ENCODE peak calls at places on chromosomes 6 and 20, in four cellular contexts. One of them, this sample, is unnamed.

GRCh38 chr6:148340586-148341297 is 1.9 kb upstream of the SASH1 start:
- DNase-seq in H1: no peak
- DNase-seq in K562: no peak
- DNase-seq in GM12878: no peak
- DNase-seq in this sample: peak

GRCh38 chr6:132190097-132190814 is 211.0 kb downstream of the MOXD1 start:
- DNase-seq in H1: no peak
- DNase-seq in K562: no peak
- DNase-seq in GM12878: no peak
- DNase-seq in this sample: no peak

GRCh38 chr6:154537486-154537885 is 27.0 kb upstream of the CNKSR3 start:
- DNase-seq in H1: no peak
- DNase-seq in K562: no peak
- DNase-seq in GM12878: no peak
- DNase-seq in this sample: no peak

GRCh38 chr20:39268566-39268965 is 306.4 kb downstream of the DHX35 start:
- DNase-seq in H1: no peak
- DNase-seq in K562: no peak
- DNase-seq in GM12878: no peak
- DNase-seq in this sample: no peak

GRCh38 chr6:71533939-71534379 is 245.3 kb downstream of the OGFRL1 start:
- DNase-seq in H1: no peak
- DNase-seq in K562: peak
- DNase-seq in GM12878: no peak
- DNase-seq in this sample: peak

GRCh38 chr20:44810061-44810390 is 320 bp downstream of the RIMS4 start:
- DNase-seq in H1: peak
- DNase-seq in K562: no peak
- DNase-seq in GM12878: no peak
- DNase-seq in this sample: no peak

GRCh38 chr20:44460795-44461141 is 14.9 kb upstream of the TTPAL start:
- DNase-seq in H1: no peak
- DNase-seq in K562: peak
- DNase-seq in GM12878: no peak
- DNase-seq in this sample: peak

GRCh38 chr6:8113260-8113659 is 10.9 kb upstream of the EEF1E1 start:
- DNase-seq in H1: no peak
- DNase-seq in K562: no peak
- DNase-seq in GM12878: no peak
- DNase-seq in this sample: no peak

GRCh38 chr6:154370545-154370944 is 13.9 kb upstream of the IPCEF1 start:
- DNase-seq in H1: no peak
- DNase-seq in K562: peak
- DNase-seq in GM12878: no peak
- DNase-seq in this sample: peak

GRCh38 chr6:5737460-5737859 is 269.3 kb downstream of the NRN1 start:
- DNase-seq in H1: no peak
- DNase-seq in K562: no peak
- DNase-seq in GM12878: no peak
- DNase-seq in this sample: no peak

GRCh38 chr6:114342086-114342825 is 567 bp downstream of the HS3ST5 start:
- DNase-seq in H1: peak
- DNase-seq in K562: no peak
- DNase-seq in GM12878: no peak
- DNase-seq in this sample: no peak

GRCh38 chr6:56536536-56536935 is 106.2 kb downstream of the DST start:
- DNase-seq in H1: no peak
- DNase-seq in K562: no peak
- DNase-seq in GM12878: no peak
- DNase-seq in this sample: no peak

GRCh38 chr6:116564921-116565872 is 6.1 kb upstream of the RWDD1 start:
- DNase-seq in H1: no peak
- DNase-seq in K562: no peak
- DNase-seq in GM12878: no peak
- DNase-seq in this sample: no peak

GRCh38 chr6:21610376-21610775 is 16.8 kb downstream of the SOX4 start:
- DNase-seq in H1: no peak
- DNase-seq in K562: no peak
- DNase-seq in GM12878: no peak
- DNase-seq in this sample: no peak

GRCh38 chr6:156729248-156729647 is 47.9 kb upstream of the ARID1B start:
- DNase-seq in H1: no peak
- DNase-seq in K562: no peak
- DNase-seq in GM12878: peak
- DNase-seq in this sample: no peak

GRCh38 chr20:44040202-44040915 is 125.7 kb downstream of the TOX2 start:
- DNase-seq in H1: no peak
- DNase-seq in K562: no peak
- DNase-seq in GM12878: no peak
- DNase-seq in this sample: no peak

GRCh38 chr20:25039697-25040437 is 18.1 kb downstream of the ACSS1 start:
- DNase-seq in H1: no peak
- DNase-seq in K562: no peak
- DNase-seq in GM12878: no peak
- DNase-seq in this sample: no peak

GRCh38 chr6:135496805-135497411 is 632 bp downstream of the AHI1 start:
- DNase-seq in H1: no peak
- DNase-seq in K562: no peak
- DNase-seq in GM12878: no peak
- DNase-seq in this sample: no peak

GRCh38 chr20:49819702-49820101 is 7.1 kb downstream of the SLC9A8 start:
- DNase-seq in H1: no peak
- DNase-seq in K562: no peak
- DNase-seq in GM12878: no peak
- DNase-seq in this sample: no peak

GRCh38 chr6:35148167-35148741 is 7.1 kb upstream of the TCP11 start:
- DNase-seq in H1: peak
- DNase-seq in K562: peak
- DNase-seq in GM12878: peak
- DNase-seq in this sample: no peak

GRCh38 chr6:38391909-38392614 is 247.7 kb downstream of the BTBD9 start:
- DNase-seq in H1: no peak
- DNase-seq in K562: no peak
- DNase-seq in GM12878: no peak
- DNase-seq in this sample: no peak

DNA sequence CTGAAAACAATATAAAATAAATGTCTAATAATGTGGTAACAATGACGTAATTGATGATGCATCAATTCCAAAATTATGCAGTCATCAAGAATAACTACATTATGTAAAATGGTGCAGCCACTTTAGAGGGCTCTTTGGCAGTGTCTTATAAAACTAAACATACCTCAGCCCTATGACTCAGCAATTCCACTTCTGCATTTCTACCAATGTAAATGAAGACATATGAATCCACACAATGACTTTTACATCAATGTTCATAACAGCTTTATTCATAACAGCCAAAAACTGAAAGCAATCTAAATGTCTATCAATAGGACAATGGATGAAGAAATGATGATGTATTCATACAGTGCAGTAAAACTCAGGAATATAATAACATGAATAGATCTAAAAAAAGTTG is 395.9 kb downstream of the PLCB1 start:
- DNase-seq in H1: no peak
- DNase-seq in K562: no peak
- DNase-seq in GM12878: peak
- DNase-seq in this sample: no peak
- TF ChIP-seq KDM1A in H1: no peak
- TF ChIP-seq KDM1A in K562: no peak
- TF ChIP-seq KDM1A in GM12878: no peak
- TF ChIP-seq KDM1A in this sample: no peak

GRCh38 chr6:167826230-167827061 is at the start of gene AFDN:
- DNase-seq in H1: peak
- DNase-seq in K562: peak
- DNase-seq in GM12878: no peak
- DNase-seq in this sample: no peak
- TF ChIP-seq SP1 in H1: no peak
- TF ChIP-seq SP1 in K562: peak
- TF ChIP-seq SP1 in GM12878: no peak
- TF ChIP-seq SP1 in this sample: no peak

GRCh38 chr6:106783631-106784566 is 154.5 kb downstream of the QRSL1 start:
- DNase-seq in H1: no peak
- DNase-seq in K562: no peak
- DNase-seq in GM12878: no peak
- DNase-seq in this sample: no peak
- TF ChIP-seq KDM1A in H1: no peak
- TF ChIP-seq KDM1A in K562: no peak
- TF ChIP-seq KDM1A in GM12878: no peak
- TF ChIP-seq KDM1A in this sample: no peak

GRCh38 chr6:43714311-43715055 is 26.9 kb upstream of the MRPS18A start:
- DNase-seq in H1: no peak
- DNase-seq in K562: peak
- DNase-seq in GM12878: no peak
- DNase-seq in this sample: peak
- TF ChIP-seq SP1 in H1: no peak
- TF ChIP-seq SP1 in K562: no peak
- TF ChIP-seq SP1 in GM12878: no peak
- TF ChIP-seq SP1 in this sample: no peak

DNA sequence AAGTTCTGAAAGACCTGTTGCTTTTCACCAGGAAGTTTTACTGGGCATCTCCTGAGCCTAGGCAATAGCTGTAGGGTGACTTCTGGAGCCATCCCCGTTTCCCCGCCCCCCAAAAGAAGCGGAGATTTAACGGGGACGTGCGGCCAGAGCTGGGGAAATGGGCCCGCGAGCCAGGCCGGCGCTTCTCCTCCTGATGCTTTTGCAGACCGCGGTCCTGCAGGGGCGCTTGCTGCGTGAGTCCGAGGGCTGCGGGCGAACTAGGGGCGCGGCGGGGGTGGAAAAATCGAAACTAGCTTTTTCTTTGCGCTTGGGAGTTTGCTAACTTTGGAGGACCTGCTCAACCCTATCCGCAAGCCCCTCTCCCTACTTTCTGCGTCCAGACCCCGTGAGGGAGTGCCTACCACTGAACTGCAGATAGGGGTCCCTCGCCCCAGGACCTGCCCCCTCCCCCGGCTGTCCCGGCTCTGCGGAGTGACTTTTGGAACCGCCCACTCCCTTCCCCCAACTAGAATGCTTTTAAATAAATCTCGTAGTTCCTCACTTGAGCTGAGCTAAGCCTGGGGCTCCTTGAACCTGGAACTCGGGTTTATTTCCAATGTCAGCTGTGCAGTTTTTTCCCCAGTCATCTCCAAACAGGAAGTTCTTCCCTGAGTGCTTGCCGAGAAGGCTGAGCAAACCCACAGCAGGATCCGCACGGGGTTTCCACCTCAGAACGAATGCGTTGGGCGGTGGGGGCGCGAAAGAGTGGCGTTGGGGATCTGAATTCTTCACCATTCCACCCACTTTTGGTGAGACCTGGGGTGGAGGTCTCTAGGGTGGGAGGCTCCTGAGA is at the start of gene HFE:
- DNase-seq in H1: peak
- DNase-seq in K562: peak
- DNase-seq in GM12878: no peak
- DNase-seq in this sample: peak
- TF ChIP-seq KDM1A in H1: no peak
- TF ChIP-seq KDM1A in K562: peak
- TF ChIP-seq KDM1A in GM12878: no peak
- TF ChIP-seq KDM1A in this sample: no peak

This sample was measured in HepG2.